ENCODE peak calls at places on chromosomes 11 and 22, in six cellular contexts. One of them, this sample, is unnamed.
A peak's percentile ranks its signal among the peaks of the same experiment; 100 is the strongest.

GRCh38 chr11:101133190-101133589 is 3.6 kb upstream of the PGR start:
- DNase-seq in K562: no peak
- DNase-seq in GM23338: no peak
- DNase-seq in H1: no peak
- DNase-seq in HepG2: no peak
- DNase-seq in GM12878: no peak
- DNase-seq in this sample: no peak

GRCh38 chr11:57464343-57465181 is 4.2 kb downstream of the RTN4RL2 start:
- DNase-seq in K562: peak; percentile 60
- DNase-seq in GM23338: peak; percentile 52
- DNase-seq in H1: no peak
- DNase-seq in HepG2: no peak
- DNase-seq in GM12878: no peak
- DNase-seq in this sample: peak; percentile 24

GRCh38 chr11:131917634-131918384 is 547.4 kb downstream of the NTM start:
- DNase-seq in K562: no peak
- DNase-seq in GM23338: peak; percentile 27
- DNase-seq in H1: no peak
- DNase-seq in HepG2: no peak
- DNase-seq in GM12878: no peak
- DNase-seq in this sample: no peak

GRCh38 chr11:119974467-119974866 is 163.4 kb downstream of the TRIM29 start:
- DNase-seq in K562: no peak
- DNase-seq in GM23338: no peak
- DNase-seq in H1: no peak
- DNase-seq in HepG2: no peak
- DNase-seq in GM12878: no peak
- DNase-seq in this sample: no peak

GRCh38 chr22:17777005-17777716 is 2.9 kb upstream of the BID start:
- DNase-seq in K562: peak; percentile 55
- DNase-seq in GM23338: no peak
- DNase-seq in H1: no peak
- DNase-seq in HepG2: peak; percentile 53
- DNase-seq in GM12878: peak; percentile 87
- DNase-seq in this sample: no peak

GRCh38 chr22:19809741-19810140 is 44.9 kb downstream of the GNB1L start:
- DNase-seq in K562: no peak
- DNase-seq in GM23338: no peak
- DNase-seq in H1: no peak
- DNase-seq in HepG2: no peak
- DNase-seq in GM12878: no peak
- DNase-seq in this sample: peak; percentile 1

GRCh38 chr11:75249704-75250103 is 9.1 kb downstream of the TPBGL start:
- DNase-seq in K562: no peak
- DNase-seq in GM23338: no peak
- DNase-seq in H1: no peak
- DNase-seq in HepG2: no peak
- DNase-seq in GM12878: no peak
- DNase-seq in this sample: no peak

GRCh38 chr11:58498464-58498863 is 9.4 kb downstream of the OR5B21 start:
- DNase-seq in K562: no peak
- DNase-seq in GM23338: no peak
- DNase-seq in H1: no peak
- DNase-seq in HepG2: no peak
- DNase-seq in GM12878: no peak
- DNase-seq in this sample: no peak

GRCh38 chr22:46592390-46592872 is 27.8 kb upstream of the GRAMD4 start:
- DNase-seq in K562: peak; percentile 54
- DNase-seq in GM23338: no peak
- DNase-seq in H1: no peak
- DNase-seq in HepG2: no peak
- DNase-seq in GM12878: no peak
- DNase-seq in this sample: no peak

GRCh38 chr11:70668204-70669202 is 270.2 kb downstream of the CTTN start:
- DNase-seq in K562: no peak
- DNase-seq in GM23338: no peak
- DNase-seq in H1: no peak
- DNase-seq in HepG2: no peak
- DNase-seq in GM12878: no peak
- DNase-seq in this sample: no peak

DNA sequence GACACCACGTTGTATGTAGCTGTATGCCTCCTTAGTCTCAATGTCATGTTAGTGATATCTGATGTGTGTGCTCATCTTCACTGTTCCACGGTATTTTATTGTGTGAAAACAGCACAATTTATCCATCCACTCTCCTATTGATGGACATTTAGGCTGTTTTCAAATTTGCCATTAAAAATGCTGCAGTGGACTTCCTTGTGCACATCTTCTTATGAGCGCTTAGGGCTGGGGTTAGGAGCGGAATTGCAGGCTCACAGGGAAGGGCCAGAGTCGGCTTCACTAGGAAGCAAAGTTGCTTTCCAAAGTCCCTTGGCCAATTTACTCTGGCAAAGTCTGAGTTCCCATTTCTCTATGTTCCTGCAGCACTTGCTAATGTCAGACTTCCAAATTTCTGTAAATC is 75.3 kb downstream of the MYEOV start:
- DNase-seq in K562: no peak
- DNase-seq in GM23338: no peak
- DNase-seq in H1: no peak
- DNase-seq in HepG2: no peak
- DNase-seq in GM12878: no peak
- DNase-seq in this sample: no peak
- TF ChIP-seq CREB1 in K562: no peak
- TF ChIP-seq CREB1 in GM23338: no peak
- TF ChIP-seq CREB1 in H1: no peak
- TF ChIP-seq CREB1 in HepG2: no peak
- TF ChIP-seq CREB1 in GM12878: no peak
- TF ChIP-seq CREB1 in this sample: no peak

GRCh38 chr11:13073119-13073981 is 64.2 kb downstream of the RASSF10 start:
- DNase-seq in K562: no peak
- DNase-seq in GM23338: no peak
- DNase-seq in H1: no peak
- DNase-seq in HepG2: peak; percentile 31
- DNase-seq in GM12878: peak; percentile 23
- DNase-seq in this sample: no peak
- TF ChIP-seq CREB1 in K562: no peak
- TF ChIP-seq CREB1 in GM23338: no peak
- TF ChIP-seq CREB1 in H1: no peak
- TF ChIP-seq CREB1 in HepG2: no peak
- TF ChIP-seq CREB1 in GM12878: peak; percentile 52
- TF ChIP-seq CREB1 in this sample: no peak

DNA sequence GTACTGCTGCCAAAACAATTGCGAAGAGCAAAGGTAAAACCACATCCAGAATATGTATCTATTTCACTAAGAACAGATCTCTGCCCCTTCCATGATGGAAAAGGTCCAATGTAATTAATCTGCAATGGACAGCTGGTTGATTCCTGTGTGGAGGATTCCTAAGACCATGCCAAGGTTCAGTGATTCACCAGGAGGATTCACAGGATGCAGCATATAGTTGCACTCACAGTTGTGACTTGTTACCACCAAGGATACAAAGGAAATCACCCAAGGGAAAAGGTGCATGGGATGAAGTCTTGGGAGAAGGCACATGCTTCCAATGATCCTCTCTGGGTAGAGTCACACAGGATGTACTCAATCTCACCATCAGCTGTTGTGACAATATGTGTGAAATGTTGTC is 35.1 kb upstream of the CUL5 start:
- DNase-seq in K562: no peak
- DNase-seq in GM23338: no peak
- DNase-seq in H1: no peak
- DNase-seq in HepG2: no peak
- DNase-seq in GM12878: no peak
- DNase-seq in this sample: no peak
- TF ChIP-seq CREB1 in K562: no peak
- TF ChIP-seq CREB1 in GM23338: no peak
- TF ChIP-seq CREB1 in H1: no peak
- TF ChIP-seq CREB1 in HepG2: no peak
- TF ChIP-seq CREB1 in GM12878: no peak
- TF ChIP-seq CREB1 in this sample: no peak

DNA sequence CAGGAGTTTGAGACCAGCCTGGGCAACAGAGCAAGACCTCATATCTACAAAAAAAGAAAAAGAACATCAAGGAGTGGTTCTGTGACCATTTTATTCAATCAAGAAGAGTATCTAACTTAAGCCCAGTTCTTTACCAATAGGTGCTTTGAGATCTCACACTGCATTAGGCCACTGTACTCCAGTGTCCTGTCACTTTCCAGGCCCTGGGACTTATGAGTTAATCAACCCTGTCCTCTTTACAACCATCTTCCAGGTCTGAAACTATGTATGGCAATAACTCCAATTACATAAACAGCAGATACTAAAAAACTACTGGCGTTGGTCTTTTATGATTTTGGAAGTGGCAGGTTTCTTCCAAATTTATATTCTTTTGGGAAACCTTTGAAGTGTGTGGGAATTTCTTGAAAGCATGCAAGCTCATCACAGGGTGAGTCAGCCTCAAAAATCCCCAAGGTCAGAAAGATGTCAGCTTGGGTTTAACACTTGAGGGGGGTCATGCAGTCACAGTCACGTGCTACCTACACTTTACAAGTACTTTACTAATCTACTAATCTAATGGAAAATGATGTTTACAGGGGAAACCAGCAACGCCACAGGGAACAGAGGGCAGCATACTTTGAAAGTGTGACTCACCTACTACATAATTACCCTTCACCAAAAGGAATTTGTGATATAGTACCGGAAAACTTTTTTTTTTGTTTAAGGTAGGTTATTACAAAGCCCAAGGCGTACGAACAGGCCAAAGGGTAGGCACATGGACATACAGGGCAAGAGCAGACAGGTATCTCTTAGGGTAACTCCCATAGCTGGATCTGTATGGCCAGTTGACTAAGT is 15.6 kb downstream of the PISD start:
- DNase-seq in K562: no peak
- DNase-seq in GM23338: no peak
- DNase-seq in H1: no peak
- DNase-seq in HepG2: peak; percentile 87
- DNase-seq in GM12878: no peak
- DNase-seq in this sample: no peak
- TF ChIP-seq CREB1 in K562: no peak
- TF ChIP-seq CREB1 in GM23338: no peak
- TF ChIP-seq CREB1 in H1: no peak
- TF ChIP-seq CREB1 in HepG2: peak; percentile 10
- TF ChIP-seq CREB1 in GM12878: no peak
- TF ChIP-seq CREB1 in this sample: no peak

GRCh38 chr22:25722223-25723015 is 19.6 kb upstream of the MYO18B start:
- DNase-seq in K562: no peak
- DNase-seq in GM23338: no peak
- DNase-seq in H1: no peak
- DNase-seq in HepG2: no peak
- DNase-seq in GM12878: no peak
- DNase-seq in this sample: no peak

GRCh38 chr22:25714070-25714469 is 27.9 kb upstream of the MYO18B start:
- DNase-seq in K562: no peak
- DNase-seq in GM23338: no peak
- DNase-seq in H1: no peak
- DNase-seq in HepG2: no peak
- DNase-seq in GM12878: no peak
- DNase-seq in this sample: no peak

GRCh38 chr22:25714739-25715138 is 27.2 kb upstream of the MYO18B start:
- DNase-seq in K562: no peak
- DNase-seq in GM23338: no peak
- DNase-seq in H1: no peak
- DNase-seq in HepG2: no peak
- DNase-seq in GM12878: no peak
- DNase-seq in this sample: no peak

GRCh38 chr22:25716637-25717036 is 25.4 kb upstream of the MYO18B start:
- DNase-seq in K562: no peak
- DNase-seq in GM23338: no peak
- DNase-seq in H1: no peak
- DNase-seq in HepG2: no peak
- DNase-seq in GM12878: no peak
- DNase-seq in this sample: no peak

GRCh38 chr22:25718109-25718830 is 23.7 kb upstream of the MYO18B start:
- DNase-seq in K562: no peak
- DNase-seq in GM23338: no peak
- DNase-seq in H1: no peak
- DNase-seq in HepG2: no peak
- DNase-seq in GM12878: no peak
- DNase-seq in this sample: no peak
- TF ChIP-seq CREB1 in K562: no peak
- TF ChIP-seq CREB1 in GM23338: no peak
- TF ChIP-seq CREB1 in H1: no peak
- TF ChIP-seq CREB1 in HepG2: no peak
- TF ChIP-seq CREB1 in GM12878: no peak
- TF ChIP-seq CREB1 in this sample: no peak

GRCh38 chr11:68396526-68396925 is 64.0 kb upstream of the PPP6R3 start:
- DNase-seq in K562: no peak
- DNase-seq in GM23338: no peak
- DNase-seq in H1: no peak
- DNase-seq in HepG2: no peak
- DNase-seq in GM12878: no peak
- DNase-seq in this sample: no peak
- TF ChIP-seq CREB1 in K562: no peak
- TF ChIP-seq CREB1 in GM23338: no peak
- TF ChIP-seq CREB1 in H1: no peak
- TF ChIP-seq CREB1 in HepG2: no peak
- TF ChIP-seq CREB1 in GM12878: no peak
- TF ChIP-seq CREB1 in this sample: no peak